ENCODE peak calls at places on chromosome 2, in nine cellular contexts. S is psoas muscle, N is WTC11, H is cardiac fibroblast, Y is choroid plexus epithelial cell, K is endothelial cell, G is H1, C is AG04449, I is GM13976. D is an unnamed sample.

GRCh38 chr2:84427235-84428138 is 31.6 kb downstream of the SUCLG1 start:
- DNase-seq in I (no peak), Y (peak; percentile 75), N (no peak), H (peak; percentile 55), S (no peak), K (no peak), G (no peak), C (peak; percentile 19), D (no peak)

GRCh38 chr2:85504434-85505261 is 34.3 kb upstream of the MAT2A start:
- DNase-seq in G (no peak), S (peak; percentile 77), H (peak; percentile 92), K (no peak), Y (peak; percentile 81), N (no peak), C (peak; percentile 81), I (no peak), D (no peak)

GRCh38 chr2:67169417-67170140 is 227.6 kb upstream of the ETAA1 start:
- DNase-seq in G (no peak), N (no peak), S (no peak), C (no peak), Y (peak; percentile 56), K (no peak), H (peak; percentile 24), I (no peak), D (no peak)

GRCh38 chr2:219285894-219286425 is 6.8 kb downstream of the DNAJB2 start:
- DNase-seq in G (no peak), N (peak; percentile 78), H (no peak), I (peak; percentile 19), K (no peak), Y (peak; percentile 83), S (no peak), C (no peak), D (no peak)

GRCh38 chr2:17821535-17822451 is 5.5 kb downstream of the MSGN1 start:
- DNase-seq in I (no peak), S (no peak), N (no peak), H (no peak), K (no peak), Y (peak; percentile 30), G (peak; percentile 40), C (no peak), D (no peak)

GRCh38 chr2:62578837-62579640 is 73.0 kb upstream of the TMEM17 start:
- DNase-seq in H (peak; percentile 91), Y (peak; percentile 80), K (no peak), G (no peak), C (peak; percentile 37), N (no peak), S (peak; percentile 35), I (no peak), D (peak; percentile 20)

GRCh38 chr2:233817995-233818638 is 36.2 kb downstream of the HJURP start:
- DNase-seq in Y (no peak), S (no peak), I (no peak), H (no peak), G (no peak), N (no peak), C (no peak), K (no peak), D (no peak)

GRCh38 chr2:65215946-65216345 is 11.7 kb upstream of the ACTR2 start:
- DNase-seq in S (no peak), H (no peak), G (no peak), K (no peak), Y (no peak), N (no peak), I (no peak), C (no peak), D (no peak)

GRCh38 chr2:37582911-37583310 is 88.5 kb downstream of the CDC42EP3 start:
- DNase-seq in Y (no peak), I (no peak), H (no peak), G (no peak), N (no peak), S (no peak), C (no peak), K (no peak), D (no peak)

GRCh38 chr2:124534015-124534414 is 508.9 kb downstream of the CNTNAP5 start:
- DNase-seq in I (no peak), S (no peak), G (no peak), Y (no peak), C (no peak), H (no peak), K (no peak), N (no peak), D (no peak)

GRCh38 chr2:226131299-226131784 is 668.3 kb downstream of the IRS1 start:
- DNase-seq in H (peak; percentile 22), K (no peak), N (no peak), S (peak; percentile 15), C (no peak), I (no peak), Y (no peak), G (no peak), D (no peak)

GRCh38 chr2:61784643-61785042 is 69.2 kb downstream of the FAM161A start:
- DNase-seq in K (no peak), N (no peak), S (no peak), I (no peak), C (no peak), Y (no peak), G (no peak), H (no peak), D (no peak)

GRCh38 chr2:217362710-217363109 is 502.8 kb upstream of the TNP1 start:
- DNase-seq in G (no peak), H (no peak), C (no peak), S (no peak), I (no peak), N (no peak), K (no peak), Y (no peak), D (no peak)

GRCh38 chr2:162184796-162185195 is 32.7 kb upstream of the GCG start:
- DNase-seq in I (no peak), C (no peak), H (no peak), G (no peak), N (no peak), S (no peak), Y (no peak), K (no peak), D (no peak)

GRCh38 chr2:27756091-27756490 is 15.4 kb upstream of the MRPL33 start:
- DNase-seq in S (no peak), C (no peak), K (no peak), G (no peak), I (no peak), Y (no peak), N (no peak), H (no peak), D (no peak)

DNA sequence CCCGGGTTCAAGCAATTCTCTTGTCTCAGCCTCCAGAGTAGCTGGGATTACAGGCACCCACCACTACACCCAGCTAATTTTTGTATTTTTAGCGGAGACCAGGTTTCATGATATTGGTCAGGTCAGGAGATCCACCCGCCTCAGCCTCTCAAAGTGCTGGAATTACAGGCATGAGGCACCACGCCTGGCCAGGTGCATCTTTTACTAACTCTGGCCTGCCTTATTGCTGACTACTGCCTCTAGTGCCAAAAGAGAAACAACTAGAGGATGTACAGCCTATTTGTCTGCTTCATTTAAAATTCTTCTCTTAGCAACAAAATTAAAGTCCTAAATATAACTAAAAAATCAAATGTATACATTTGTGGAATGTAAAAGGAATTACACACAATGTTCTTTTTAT is 115.4 kb downstream of the BMPR2 start:
- DNase-seq in H (no peak), C (no peak), Y (peak; percentile 14), K (no peak), S (no peak), I (no peak), G (no peak), N (no peak), D (no peak)
- TF ChIP-seq CTCF in H (no peak), C (no peak), Y (peak; percentile 29), K (no peak), S (no peak), I (no peak), G (no peak), N (no peak), D (no peak)

DNA sequence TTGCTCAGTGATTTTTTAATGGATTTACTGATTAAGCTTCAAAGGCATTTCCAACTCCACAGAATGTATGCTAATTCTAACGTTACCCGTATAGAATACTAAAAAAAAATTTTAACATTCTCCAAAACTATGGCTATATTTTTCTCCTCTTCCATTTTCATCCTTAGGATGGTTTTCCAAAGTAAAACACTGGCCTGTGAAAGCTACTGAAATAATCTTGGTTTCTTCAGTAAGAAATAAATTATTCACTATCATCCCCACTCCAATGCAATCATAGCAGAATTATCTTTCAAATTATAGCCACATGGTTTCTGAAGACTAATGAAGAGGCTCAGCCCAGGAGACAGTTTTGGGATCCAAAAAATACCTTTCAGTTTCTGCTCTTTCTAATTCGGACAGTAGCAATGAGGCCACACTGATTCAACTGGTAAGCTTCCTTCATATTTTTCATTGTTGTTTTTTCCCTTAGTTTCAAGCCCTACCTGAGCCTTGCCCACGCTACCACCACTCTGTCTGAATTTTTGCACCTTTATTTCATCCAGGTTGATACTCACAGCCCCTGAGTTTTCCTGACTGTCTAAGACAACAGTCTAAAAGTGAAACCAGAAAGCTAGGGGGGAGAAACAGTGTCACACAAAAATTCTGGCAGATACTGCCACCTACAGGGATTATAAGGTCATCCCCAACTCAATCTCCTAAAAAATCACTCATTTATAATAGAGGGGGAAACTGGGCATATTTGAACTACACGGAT is 887.9 kb downstream of the NRXN1 start:
- DNase-seq in N (no peak), G (no peak), I (peak; percentile 21), H (peak; percentile 70), Y (peak; percentile 48), S (no peak), K (peak; percentile 7), C (no peak), D (peak; percentile 82)
- TF ChIP-seq CTCF in N (peak; percentile 43), G (peak; percentile 46), I (peak; percentile 31), H (peak; percentile 60), Y (peak; percentile 54), S (no peak), K (peak; percentile 73), C (peak; percentile 28), D (peak; percentile 67)

GRCh38 chr2:236855866-236856855 is 229.5 kb upstream of the COPS8 start:
- DNase-seq in S (no peak), N (peak; percentile 36), Y (no peak), I (no peak), C (no peak), G (no peak), H (no peak), K (no peak), D (no peak)

GRCh38 chr2:236852100-236852976 is 233.4 kb upstream of the COPS8 start:
- DNase-seq in I (no peak), S (no peak), Y (no peak), G (no peak), N (no peak), C (no peak), H (no peak), K (no peak), D (no peak)

GRCh38 chr2:236852977-236853374 is 232.7 kb upstream of the COPS8 start:
- DNase-seq in I (no peak), C (no peak), K (no peak), Y (no peak), G (no peak), S (no peak), H (no peak), N (no peak), D (no peak)

GRCh38 chr2:236855176-236855865 is 230.4 kb upstream of the COPS8 start:
- DNase-seq in N (no peak), G (no peak), H (no peak), C (no peak), Y (no peak), S (no peak), I (no peak), K (no peak), D (no peak)

GRCh38 chr2:236853558-236853957 is 232.1 kb upstream of the COPS8 start:
- DNase-seq in N (no peak), H (no peak), G (no peak), S (no peak), K (no peak), C (no peak), I (no peak), Y (no peak), D (no peak)
- TF ChIP-seq CTCF in N (no peak), H (no peak), G (no peak), S (no peak), K (no peak), C (no peak), I (no peak), Y (no peak), D (no peak)

GRCh38 chr2:203732953-203733510 is 26.6 kb downstream of the CD28 start:
- DNase-seq in N (no peak), K (no peak), S (no peak), I (no peak), H (no peak), Y (no peak), C (no peak), G (no peak), D (no peak)
- TF ChIP-seq CTCF in N (no peak), K (no peak), S (no peak), I (no peak), H (no peak), Y (no peak), C (no peak), G (no peak), D (no peak)

D was measured in MM.1S.